ENCODE peak calls at places on chromosomes 3 and 15, in six cellular contexts. H, V, A, D, J and Z are unnamed samples.

GRCh38 chr15:83978588-83978987 is 257.0 kb upstream of the GOLGA6L4 start:
- DNase-seq in V (no peak), J (no peak), D (no peak), A (no peak), H (no peak), Z (no peak)

GRCh38 chr3:148796799-148797198 is 30.8 kb upstream of the CPB1 start:
- DNase-seq in A (peak; percentile 43), V (no peak), D (no peak), H (peak; percentile 27), J (no peak), Z (no peak)

GRCh38 chr3:192816274-192816853 is 89.0 kb upstream of the FGF12 start:
- DNase-seq in V (peak; percentile 41), A (peak; percentile 86), J (peak; percentile 52), H (peak; percentile 33), D (peak; percentile 55), Z (peak; percentile 77)

GRCh38 chr3:35505181-35505580 is 134.1 kb upstream of the ARPP21 start:
- DNase-seq in H (no peak), D (peak; percentile 95), V (no peak), A (no peak), J (no peak), Z (no peak)

GRCh38 chr3:195823286-195823685 is 11.6 kb upstream of the MUC4 start:
- DNase-seq in H (no peak), A (no peak), J (no peak), D (peak; percentile 1), V (no peak), Z (peak; percentile 25)

GRCh38 chr3:101868534-101869464 is 19.5 kb downstream of the NFKBIZ start:
- DNase-seq in V (no peak), H (no peak), D (no peak), A (peak; percentile 47), J (no peak), Z (no peak)

GRCh38 chr3:161291191-161291901 is 70.2 kb downstream of the NMD3 start:
- DNase-seq in V (no peak), H (no peak), J (no peak), A (peak; percentile 75), D (no peak), Z (no peak)

GRCh38 chr3:142270407-142270806 is 45.0 kb upstream of the GK5 start:
- DNase-seq in J (no peak), H (no peak), A (no peak), V (no peak), D (no peak), Z (no peak)

GRCh38 chr15:77852241-77853007 is 219.7 kb upstream of the LINGO1 start:
- DNase-seq in D (no peak), H (no peak), A (no peak), J (no peak), V (no peak), Z (no peak)

GRCh38 chr3:161781381-161781780 is 284.8 kb downstream of the OTOL1 start:
- DNase-seq in J (peak; percentile 27), A (peak; percentile 28), H (no peak), V (no peak), D (no peak), Z (no peak)

GRCh38 chr3:37905346-37905745 is 43.7 kb downstream of the CTDSPL start:
- DNase-seq in A (no peak), H (no peak), J (peak; percentile 58), V (no peak), D (peak; percentile 47), Z (peak; percentile 6)

GRCh38 chr3:112984485-112984884 is 6.3 kb upstream of the GTPBP8 start:
- DNase-seq in J (peak; percentile 58), H (no peak), A (peak; percentile 72), V (no peak), D (no peak), Z (no peak)

GRCh38 chr15:29437888-29438713 is 168.5 kb upstream of the NSMCE3 start:
- DNase-seq in H (no peak), V (no peak), A (peak; percentile 25), J (no peak), D (no peak), Z (no peak)

GRCh38 chr3:192819001-192819569 is 91.7 kb upstream of the FGF12 start:
- DNase-seq in J (no peak), V (no peak), H (peak; percentile 59), D (no peak), A (peak; percentile 85), Z (peak; percentile 88)

GRCh38 chr3:178295257-178295912 is 240.9 kb upstream of the KCNMB2 start:
- DNase-seq in H (no peak), J (no peak), A (no peak), V (peak; percentile 8), D (no peak), Z (peak; percentile 86)

GRCh38 chr3:123667784-123668183 is 82.9 kb upstream of the HACD2 start:
- DNase-seq in A (peak; percentile 18), J (no peak), V (no peak), H (no peak), D (no peak), Z (peak; percentile 60)

GRCh38 chr15:70061696-70062270 is 35.9 kb downstream of the TLE3 start:
- DNase-seq in J (no peak), D (no peak), V (no peak), H (no peak), A (no peak), Z (no peak)
- H3K9ac ChIP-seq in J (no peak overlapping the region), D (no peak overlapping the region), V (no peak overlapping the region), H (no peak overlapping the region), A (no peak overlapping the region), Z (no peak overlapping the region)

GRCh38 chr3:46561951-46562350 is 4.2 kb downstream of the LRRC2 start:
- DNase-seq in A (peak; percentile 10), H (no peak), D (no peak), V (no peak), J (no peak), Z (peak; percentile 22)

GRCh38 chr3:46565607-46566039 is 479 bp downstream of the LRRC2 start:
- DNase-seq in A (no peak), D (peak; percentile 77), J (no peak), H (no peak), V (peak; percentile 30), Z (peak; percentile 56)

GRCh38 chr3:46565113-46565490 is 1.0 kb downstream of the LRRC2 start:
- DNase-seq in J (no peak), V (no peak), D (no peak), A (no peak), H (no peak), Z (peak; percentile 46)

GRCh38 chr3:46564190-46565112 is 1.7 kb downstream of the LRRC2 start:
- DNase-seq in A (no peak), D (no peak), V (no peak), H (no peak), J (no peak), Z (peak; percentile 85)

GRCh38 chr3:46566040-46566631 is at the start of gene LRRC2:
- DNase-seq in D (peak; percentile 55), H (no peak), A (peak; percentile 49), V (peak; percentile 88), J (peak; percentile 17), Z (peak; percentile 81)
- H3K4me2 ChIP-seq in D (peak within 1 kb of the TSS; percentile 85), H (no peak within 1 kb of the TSS), A (peak within 1 kb of the TSS; percentile 95), V (peak within 1 kb of the TSS; percentile 89), J (peak within 1 kb of the TSS; percentile 76), Z (peak within 1 kb of the TSS; percentile 89)

GRCh38 chr15:62149729-62150128 is 15.4 kb downstream of the C2CD4B start:
- DNase-seq in V (no peak), J (no peak), D (no peak), H (no peak), A (no peak), Z (no peak)

GRCh38 chr15:62147149-62148013 is 17.7 kb downstream of the C2CD4B start:
- DNase-seq in J (peak; percentile 69), V (no peak), A (no peak), D (no peak), H (no peak), Z (no peak)

GRCh38 chr15:62150445-62150844 is 14.6 kb downstream of the C2CD4B start:
- DNase-seq in A (no peak), D (no peak), J (no peak), V (no peak), H (no peak), Z (no peak)

DNA sequence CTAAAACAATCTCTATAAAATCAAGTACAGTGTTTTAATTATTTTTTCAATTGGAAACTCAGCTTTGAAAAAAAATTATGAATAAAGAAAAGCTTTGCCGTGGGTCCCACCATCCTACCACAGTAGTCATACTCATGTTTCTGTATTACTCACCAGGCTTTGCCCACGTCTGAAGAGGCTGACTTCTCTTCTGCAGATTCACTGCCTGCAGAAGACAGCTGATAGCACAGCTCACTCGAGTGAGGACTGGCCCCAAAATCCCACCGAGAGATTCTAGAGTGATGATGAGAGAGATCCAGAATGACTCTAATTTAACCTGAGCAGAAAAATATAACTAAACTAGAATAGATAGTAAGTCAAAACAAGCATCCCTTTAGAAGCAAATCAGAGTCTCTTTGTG is 11.9 kb downstream of the C2CD4B start:
- DNase-seq in V (no peak), A (no peak), J (no peak), H (no peak), D (no peak), Z (peak; percentile 25)
- TF ChIP-seq EZH2phosphoT487 in V (no peak), A (no peak), J (no peak), H (no peak), D (no peak), Z (no peak)

GRCh38 chr3:29283739-29284138 is 2.9 kb downstream of the RBMS3 start:
- DNase-seq in V (no peak), H (no peak), A (no peak), J (no peak), D (no peak), Z (no peak)
- H3K9ac ChIP-seq in V (peak overlapping the region; percentile 95), H (no peak overlapping the region), A (peak overlapping the region; percentile 69), J (no peak overlapping the region), D (no peak overlapping the region), Z (peak overlapping the region; percentile 88)

GRCh38 chr3:111282024-111282423 is 210.4 kb downstream of the NECTIN3 start:
- DNase-seq in V (no peak), J (no peak), A (no peak), H (no peak), D (no peak), Z (no peak)
- H3K4me2 ChIP-seq in V (no peak overlapping the region), J (no peak overlapping the region), A (no peak overlapping the region), H (no peak overlapping the region), D (no peak overlapping the region), Z (no peak overlapping the region)

GRCh38 chr3:16302082-16302631 is 37.1 kb downstream of the OXNAD1 start:
- DNase-seq in J (peak; percentile 45), D (peak; percentile 62), A (no peak), V (no peak), H (no peak), Z (no peak)
- TF ChIP-seq EZH2phosphoT487 in J (no peak), D (no peak), A (no peak), V (no peak), H (no peak), Z (no peak)

DNA sequence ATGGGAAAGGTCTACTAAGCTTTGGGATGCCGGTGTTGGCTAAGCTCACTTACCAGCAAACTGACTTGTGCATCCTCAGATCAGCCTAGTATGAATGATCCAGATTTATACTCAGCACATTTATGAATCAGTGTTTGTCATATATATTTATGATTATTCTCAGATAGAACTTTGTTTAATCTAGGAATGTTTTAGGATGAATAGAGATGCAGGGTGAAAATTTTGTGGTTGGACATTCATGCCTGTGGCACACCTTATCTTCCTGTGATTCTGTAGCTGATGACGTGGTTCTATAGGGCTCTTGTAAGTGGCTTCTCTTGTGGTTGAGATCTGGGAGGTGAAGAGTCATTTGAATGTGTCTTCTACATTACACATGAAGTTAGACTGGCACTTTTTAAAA is 11.4 kb downstream of the CDIN1 start:
- DNase-seq in J (peak; percentile 58), A (peak; percentile 95), D (no peak), V (no peak), H (no peak), Z (peak; percentile 79)
- H3K9ac ChIP-seq in J (no peak overlapping the region), A (peak overlapping the region; percentile 62), D (no peak overlapping the region), V (peak overlapping the region; percentile 32), H (no peak overlapping the region), Z (no peak overlapping the region)